ENCODE peak calls at places on chromosome 13, in seven cellular contexts. O is stimulated activated CD8-positive, alpha-beta memory T cell treated with anti-CD3 and anti-CD28 coated beads, Interleukin-2, amount 100 ng/mL, for 1 hour; M is naive thymus-derived CD4-positive, alpha-beta T cell; K is ELF-1; N is bronchial epithelial cell; V is ELR; P is RCC 7860. J is an unnamed sample.

GRCh38 chr13:65909501-65909900 is 1320.6 kb downstream of the PCDH9 start:
- DNase-seq in O (no peak), K (no peak), N (no peak), M (no peak), V (no peak), P (no peak), J (no peak)

GRCh38 chr13:81487151-81487550 is 1146.2 kb upstream of the SPRY2 start:
- DNase-seq in P (no peak), N (peak), O (no peak), V (peak), K (peak), M (no peak), J (peak)

GRCh38 chr13:77511552-77511951 is 24.0 kb upstream of the SCEL start:
- DNase-seq in P (peak), O (no peak), N (no peak), M (no peak), V (peak), K (no peak), J (no peak)

GRCh38 chr13:27619711-27620376 is 485 bp downstream of the LNX2 start:
- DNase-seq in N (peak), O (peak), K (peak), M (peak), V (peak), P (no peak), J (peak)

GRCh38 chr13:41137951-41138350 is 5.3 kb upstream of the KBTBD6 start:
- DNase-seq in K (no peak), M (no peak), V (peak), N (peak), O (no peak), P (peak), J (no peak)

GRCh38 chr13:43785166-43785680 is 1.5 kb downstream of the ENOX1 start:
- DNase-seq in K (no peak), O (no peak), V (no peak), P (no peak), N (no peak), M (no peak), J (no peak)

GRCh38 chr13:73307481-73307880 is 248.7 kb downstream of the KLF5 start:
- DNase-seq in O (no peak), K (no peak), N (no peak), V (peak), P (no peak), M (no peak), J (no peak)

GRCh38 chr13:51681037-51681678 is 96.9 kb downstream of the WDFY2 start:
- DNase-seq in P (peak), N (peak), K (no peak), V (peak), M (no peak), O (no peak), J (no peak)

GRCh38 chr13:35252536-35253205 is 223.8 kb downstream of the MAB21L1 start:
- DNase-seq in V (no peak), O (no peak), K (no peak), M (no peak), N (peak), P (no peak), J (no peak)

GRCh38 chr13:40595693-40596092 is 70.7 kb downstream of the FOXO1 start:
- DNase-seq in M (no peak), K (no peak), N (no peak), O (no peak), P (no peak), V (no peak), J (no peak)

GRCh38 chr13:107590556-107590955 is 624.8 kb downstream of the LIG4 start:
- DNase-seq in O (no peak), P (no peak), K (no peak), N (no peak), V (peak), M (no peak), J (no peak)

GRCh38 chr13:100751826-100752225 is 77.2 kb upstream of the TMTC4 start:
- DNase-seq in M (no peak), K (no peak), P (no peak), O (no peak), N (no peak), V (no peak), J (no peak)

GRCh38 chr13:30235206-30235605 is 72.1 kb downstream of the KATNAL1 start:
- DNase-seq in M (no peak), N (no peak), V (peak), K (no peak), O (no peak), P (no peak), J (peak)

GRCh38 chr13:27338816-27339215 is 68.2 kb downstream of the RASL11A start:
- DNase-seq in O (no peak), V (peak), K (peak), P (no peak), N (no peak), M (no peak), J (peak)

GRCh38 chr13:91792054-91792453 is 393.6 kb downstream of the GPC5 start:
- DNase-seq in N (no peak), P (no peak), K (no peak), O (no peak), V (no peak), M (no peak), J (no peak)

GRCh38 chr13:46964789-46965527 is 68.1 kb upstream of the HTR2A start:
- DNase-seq in O (no peak), M (no peak), N (peak), V (peak), P (no peak), K (no peak), J (no peak)

GRCh38 chr13:114078501-114079451 is 53.6 kb downstream of the RASA3 start:
- DNase-seq in O (no peak), V (peak), M (peak), N (peak), K (peak), P (no peak), J (no peak)

GRCh38 chr13:41456768-41457588 is at the start of gene RGCC:
- DNase-seq in K (peak), V (peak), M (peak), N (peak), P (no peak), O (peak), J (peak)

GRCh38 chr13:41054919-41055619 is 6.2 kb upstream of the WBP4 start:
- DNase-seq in V (peak), K (peak), N (no peak), P (no peak), M (no peak), O (no peak), J (peak)

GRCh38 chr13:37395544-37395943 is 203.0 kb downstream of the POSTN start:
- DNase-seq in V (no peak), O (no peak), N (no peak), P (no peak), M (no peak), K (peak), J (no peak)

GRCh38 chr13:99894835-99895427 is 76.6 kb downstream of the ZIC5 start:
- DNase-seq in V (no peak), O (no peak), P (no peak), K (peak), M (no peak), N (no peak), J (peak)

GRCh38 chr13:53045110-53045509 is 16.5 kb downstream of the OLFM4 start:
- DNase-seq in V (no peak), K (no peak), O (no peak), P (no peak), N (no peak), M (no peak), J (no peak)

GRCh38 chr13:114021464-114022308 is 47.8 kb upstream of the C13orf46 start:
- DNase-seq in O (no peak), M (no peak), V (no peak), K (no peak), N (no peak), P (no peak), J (no peak)

GRCh38 chr13:19159761-19160420 is 21.7 kb downstream of the TUBA3C start:
- DNase-seq in K (no peak), V (no peak), M (no peak), O (no peak), P (no peak), N (no peak), J (no peak)

GRCh38 chr13:104936304-104936703 is 1599.2 kb downstream of the EFNB2 start:
- DNase-seq in N (no peak), P (no peak), M (no peak), O (no peak), V (no peak), K (no peak), J (peak)

GRCh38 chr13:33150146-33150545 is 133.9 kb downstream of the KL start:
- DNase-seq in O (no peak), K (no peak), N (peak), P (no peak), M (no peak), V (peak), J (no peak)

GRCh38 chr13:43214124-43214523 is 190.7 kb downstream of the DNAJC15 start:
- DNase-seq in O (no peak), M (no peak), P (no peak), K (no peak), V (no peak), N (no peak), J (no peak)

GRCh38 chr13:99281811-99282263 is 23.7 kb upstream of the GPR18 start:
- DNase-seq in O (no peak), M (no peak), V (no peak), P (no peak), N (no peak), K (no peak), J (no peak)

J was measured in OCI-M1.